ENCODE peak calls at places on chromosomes 12 and 14, in four cellular contexts. R is H1, A is GM12878, P is K562. N is an unnamed sample.

GRCh38 chr12:52316290-52316689 is 4.9 kb downstream of the KRT83 start:
- DNase-seq in R (no peak), A (no peak), P (no peak), N (no peak)

GRCh38 chr14:104014764-104015163 is 70.7 kb upstream of the ASPG start:
- DNase-seq in R (no peak), A (no peak), P (no peak), N (no peak)

GRCh38 chr14:77791225-77791600 is 8.7 kb upstream of the ADCK1 start:
- DNase-seq in R (no peak), A (no peak), P (no peak), N (no peak)

GRCh38 chr12:92469837-92470236 is 233.0 kb upstream of the PLEKHG7 start:
- DNase-seq in R (no peak), A (no peak), P (no peak), N (no peak)

GRCh38 chr12:41680155-41680554 is 464.5 kb downstream of the GXYLT1 start:
- DNase-seq in R (no peak), A (no peak), P (no peak), N (no peak)

GRCh38 chr14:42316746-42317145 is 710.1 kb downstream of the LRFN5 start:
- DNase-seq in R (no peak), A (no peak), P (no peak), N (no peak)

GRCh38 chr12:11568155-11568761 is 81.2 kb upstream of the ETV6 start:
- DNase-seq in R (no peak), A (no peak), P (no peak), N (no peak)

GRCh38 chr12:14410841-14411569 is 45.5 kb downstream of the ATF7IP start:
- DNase-seq in R (no peak), A (no peak), P (no peak), N (no peak)

GRCh38 chr14:99850705-99851104 is 57.5 kb downstream of the EML1 start:
- DNase-seq in R (no peak), A (no peak), P (peak), N (no peak)

GRCh38 chr14:68716698-68717097 is 76.2 kb downstream of the ZFP36L1 start:
- DNase-seq in R (no peak), A (no peak), P (peak), N (no peak)

GRCh38 chr14:99333841-99334240 is 61.8 kb upstream of the BCL11B start:
- DNase-seq in R (no peak), A (no peak), P (no peak), N (no peak)

GRCh38 chr12:5140190-5140589 is 96.5 kb downstream of the KCNA5 start:
- DNase-seq in R (no peak), A (no peak), P (no peak), N (no peak)

GRCh38 chr12:68416350-68416749 is 84.2 kb upstream of the MDM1 start:
- DNase-seq in R (no peak), A (no peak), P (no peak), N (no peak)

GRCh38 chr12:68416826-68417225 is 84.7 kb upstream of the MDM1 start:
- DNase-seq in R (no peak), A (no peak), P (no peak), N (no peak)

GRCh38 chr12:68423175-68423574 is 91.0 kb upstream of the MDM1 start:
- DNase-seq in R (no peak), A (no peak), P (no peak), N (no peak)

GRCh38 chr12:68418137-68418460 is 85.9 kb upstream of the MDM1 start:
- DNase-seq in R (no peak), A (no peak), P (no peak), N (no peak)

DNA sequence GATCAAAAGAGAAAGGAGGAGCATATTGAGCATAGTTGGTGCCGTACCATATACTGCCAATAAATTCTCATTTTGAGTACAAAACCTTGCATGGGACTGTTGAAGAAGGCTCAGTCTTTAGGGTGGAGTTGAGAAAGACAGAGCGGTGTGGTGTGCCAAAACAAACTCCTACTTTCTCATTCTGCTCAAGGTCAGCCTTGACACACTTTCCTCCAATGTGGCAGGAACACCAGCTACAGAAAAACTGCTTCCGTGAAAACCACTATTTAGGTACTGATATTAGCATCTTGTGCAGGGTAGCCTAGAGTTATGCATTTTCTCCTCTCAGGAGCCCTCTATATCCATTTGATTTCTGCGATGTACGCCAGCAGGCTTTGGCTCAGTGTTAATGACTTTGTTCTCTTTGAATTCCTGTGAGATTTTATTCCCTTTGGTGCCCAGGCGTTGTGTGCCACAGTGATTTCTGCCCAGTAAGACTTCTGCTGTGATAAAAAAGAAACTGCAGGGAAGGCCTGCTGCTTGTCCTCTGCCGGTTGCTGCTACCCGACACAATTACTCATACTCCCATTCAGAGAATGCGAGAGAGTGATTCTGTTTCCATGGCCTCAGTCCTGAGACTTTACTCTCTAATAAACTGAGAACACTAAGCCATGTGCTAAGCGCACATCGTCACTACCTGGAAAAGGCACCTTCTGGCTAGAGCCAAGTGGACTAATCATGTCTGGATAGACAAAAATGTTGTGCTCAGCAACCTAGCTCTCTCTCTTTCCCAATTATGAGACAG is 88.3 kb upstream of the MDM1 start:
- DNase-seq in R (no peak), A (no peak), P (no peak), N (no peak)
- TF ChIP-seq EGR1 in R (no peak), A (no peak), P (no peak), N (no peak)

GRCh38 chr12:108640802-108641445 is 7.2 kb upstream of the SELPLG start:
- DNase-seq in R (no peak), A (no peak), P (peak), N (no peak)
- H3K9ac ChIP-seq in R (no peak), A (no peak), P (peak), N (no peak)

GRCh38 chr12:79373896-79374499 is 316.8 kb downstream of the PAWR start:
- DNase-seq in R (peak), A (no peak), P (peak), N (no peak)
- TF ChIP-seq CTCF in R (peak), A (peak), P (peak), N (peak)

DNA sequence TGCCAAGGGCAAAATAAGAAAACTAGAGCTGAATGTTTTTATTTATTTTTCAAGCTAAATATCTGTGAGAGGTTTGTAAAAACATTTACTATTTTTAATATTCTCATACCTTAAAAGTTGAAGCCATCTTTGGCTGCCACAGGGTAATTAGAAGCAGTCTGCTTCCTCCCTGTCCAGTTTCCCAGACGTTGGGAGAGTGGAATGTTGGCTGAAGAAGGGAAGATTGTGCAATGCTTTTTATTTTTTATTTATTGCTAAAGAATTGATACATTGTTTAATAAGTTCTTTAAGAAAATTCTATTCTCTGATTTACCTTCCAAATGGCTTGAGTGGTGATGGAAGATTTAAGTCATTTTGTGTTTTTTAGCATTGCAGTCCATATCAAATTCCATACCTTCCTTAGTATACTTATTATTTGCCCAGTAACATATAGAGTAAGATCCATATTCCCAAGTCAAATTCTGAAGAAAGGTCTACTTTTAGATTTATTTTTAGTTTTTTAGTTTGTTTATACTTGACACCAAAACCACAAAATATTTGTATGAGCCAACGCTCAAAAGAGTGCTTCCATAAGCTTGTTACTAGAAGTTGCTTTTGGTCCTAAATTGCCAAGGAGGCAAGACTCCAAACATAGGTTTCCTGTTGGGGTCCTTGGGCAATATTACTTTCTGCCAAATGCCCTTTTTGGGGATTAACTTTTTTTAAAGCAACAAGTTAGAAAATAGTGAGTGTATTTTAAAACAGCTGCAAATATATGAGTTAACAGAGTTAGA is 124.0 kb upstream of the CPM start:
- DNase-seq in R (no peak), A (no peak), P (no peak), N (no peak)
- TF ChIP-seq EGR1 in R (no peak), A (no peak), P (no peak), N (no peak)

DNA sequence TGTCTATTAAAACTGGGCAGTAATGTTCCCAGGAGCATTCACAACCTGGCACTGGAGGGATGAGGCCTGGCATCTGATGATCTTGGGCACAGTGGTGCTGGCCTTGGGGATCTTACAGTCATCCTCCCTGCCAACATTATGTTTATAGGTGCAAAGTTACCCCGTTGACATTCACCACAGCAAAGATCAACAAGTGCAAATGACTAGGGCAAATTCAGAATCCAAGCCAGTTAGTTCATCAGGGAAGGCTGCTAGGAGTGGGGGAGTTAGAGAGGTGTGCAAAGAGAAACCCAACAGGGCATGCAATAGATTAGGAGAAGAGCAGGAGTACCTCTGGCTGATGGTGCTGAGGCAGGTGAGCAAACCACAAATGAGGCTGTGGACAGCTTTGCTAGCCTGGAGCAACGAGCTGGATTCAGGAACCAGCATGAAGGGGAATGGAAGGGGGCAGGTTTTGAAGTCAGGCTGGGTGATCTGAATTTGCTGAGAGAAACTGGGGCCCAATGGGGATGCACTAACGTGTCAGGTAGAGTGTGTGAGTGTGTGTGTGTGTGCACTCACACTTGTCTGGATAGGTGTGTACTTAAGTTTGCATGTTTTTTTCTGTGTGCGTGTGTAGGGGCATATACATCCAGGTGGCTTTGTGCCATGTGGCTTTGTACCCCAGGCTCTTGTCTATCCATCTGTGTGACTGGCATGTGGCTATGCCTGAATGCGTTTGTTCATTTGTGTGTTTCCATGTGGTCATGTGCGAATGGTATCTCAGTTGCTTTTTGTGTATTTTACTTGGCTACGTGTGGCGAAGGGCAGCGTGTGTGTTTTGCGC is 1.6 kb downstream of the CISTR start:
- DNase-seq in R (no peak), A (no peak), P (no peak), N (no peak)
- H3K9ac ChIP-seq in R (no peak), A (no peak), P (no peak), N (no peak)

N was measured in HCT116.